ENCODE peak calls at places on chromosome 9, in five cellular contexts. R, C, I, P and E are unnamed samples.

GRCh38 chr9:130189840-130190239 is 17.6 kb downstream of the NCS1 start:
- DNase-seq in I (no peak), R (no peak), P (no peak), C (no peak), E (no peak)

GRCh38 chr9:110006657-110007056 is 201.3 kb downstream of the C9orf152 start:
- DNase-seq in C (no peak), R (no peak), P (no peak), I (no peak), E (peak)

GRCh38 chr9:88387035-88387732 is 1.1 kb upstream of the SPIN1 start:
- DNase-seq in R (peak), C (peak), I (peak), P (no peak), E (peak)

GRCh38 chr9:96618209-96619108 is 1.2 kb downstream of the CDC14B start:
- DNase-seq in R (peak), P (no peak), C (no peak), I (peak), E (no peak)

GRCh38 chr9:118961857-118962256 is 407.4 kb downstream of the BRINP1 start:
- DNase-seq in R (no peak), C (no peak), I (no peak), P (no peak), E (no peak)

GRCh38 chr9:9791621-9792020 is 821.2 kb downstream of the PTPRD start:
- DNase-seq in P (no peak), R (no peak), C (no peak), I (no peak), E (no peak)

GRCh38 chr9:88757406-88758010 is 222.5 kb downstream of the NXNL2 start:
- DNase-seq in C (no peak), P (no peak), I (no peak), R (no peak), E (no peak)

GRCh38 chr9:71795097-71795807 is 26.9 kb upstream of the CEMIP2 start:
- DNase-seq in C (no peak), P (no peak), I (no peak), R (no peak), E (no peak)

GRCh38 chr9:34349324-34349723 is 20.0 kb downstream of the NUDT2 start:
- DNase-seq in I (no peak), R (no peak), P (no peak), C (no peak), E (no peak)

GRCh38 chr9:16308645-16309044 is 561.8 kb downstream of the BNC2 start:
- DNase-seq in C (no peak), R (no peak), I (no peak), P (no peak), E (no peak)

GRCh38 chr9:109520475-109521132 is 22.5 kb upstream of the PTPN3 start:
- DNase-seq in I (peak), P (peak), R (peak), C (peak), E (peak)

GRCh38 chr9:128554155-128554862 is 1.9 kb downstream of the SPTAN1 start:
- DNase-seq in C (peak), P (peak), I (peak), R (peak), E (peak)

GRCh38 chr9:133635903-133636531 is at the start of gene DBH:
- DNase-seq in C (no peak), I (no peak), R (no peak), P (no peak), E (no peak)

GRCh38 chr9:88804289-88804596 is 187.0 kb upstream of the S1PR3 start:
- DNase-seq in I (no peak), C (no peak), R (no peak), P (no peak), E (no peak)

GRCh38 chr9:123368023-123368422 is 12.0 kb downstream of the CRB2 start:
- DNase-seq in I (no peak), C (no peak), R (no peak), P (no peak), E (peak)

GRCh38 chr9:119771336-119771735 is 402.1 kb upstream of the BRINP1 start:
- DNase-seq in P (no peak), I (no peak), C (no peak), R (no peak), E (no peak)

GRCh38 chr9:113508111-113508749 is 44.7 kb downstream of the RGS3 start:
- DNase-seq in C (peak), R (peak), P (peak), I (peak), E (no peak)

GRCh38 chr9:106958955-106959657 is 96.1 kb downstream of the ZNF462 start:
- DNase-seq in C (no peak), P (no peak), R (no peak), I (no peak), E (no peak)

GRCh38 chr9:83444110-83444509 is 94.1 kb downstream of the FRMD3 start:
- DNase-seq in C (no peak), I (no peak), P (no peak), R (peak), E (no peak)

GRCh38 chr9:128121466-128121810 is 6.1 kb downstream of the PTGES2 start:
- DNase-seq in P (no peak), C (no peak), R (no peak), I (no peak), E (no peak)

GRCh38 chr9:89428901-89429890 is 68.7 kb downstream of the SEMA4D start:
- DNase-seq in I (no peak), P (peak), C (no peak), R (peak), E (peak)

GRCh38 chr9:121463026-121463827 is 36.4 kb downstream of the GGTA1 start:
- DNase-seq in R (peak), P (peak), I (peak), C (peak), E (no peak)

GRCh38 chr9:32431196-32431595 is 46.8 kb downstream of the ACO1 start:
- DNase-seq in C (no peak), R (no peak), P (no peak), I (no peak), E (no peak)

GRCh38 chr9:133914483-133915342 is 77.4 kb downstream of the VAV2 start:
- DNase-seq in C (no peak), I (peak), R (no peak), P (no peak), E (no peak)

GRCh38 chr9:83340451-83340850 is 197.8 kb downstream of the FRMD3 start:
- DNase-seq in P (no peak), R (no peak), I (no peak), C (no peak), E (no peak)

GRCh38 chr9:91130796-91131318 is 230.9 kb downstream of the AUH start:
- DNase-seq in C (no peak), I (no peak), P (no peak), R (no peak), E (no peak)

GRCh38 chr9:121537283-121537682 is 37.6 kb upstream of the GGTA1 start:
- DNase-seq in R (no peak), C (no peak), P (no peak), I (no peak), E (no peak)

GRCh38 chr9:94826644-94827410 is 100.3 kb downstream of the AOPEP start:
- DNase-seq in R (no peak), P (peak), C (no peak), I (peak), E (no peak)

GRCh38 chr9:92633879-92634278 is 36.1 kb downstream of the IPPK start:
- DNase-seq in I (no peak), C (no peak), R (no peak), P (no peak), E (no peak)

GRCh38 chr9:33155393-33155792 is 11.7 kb downstream of the B4GALT1 start:
- DNase-seq in P (no peak), R (no peak), I (no peak), C (no peak), E (no peak)

GRCh38 chr9:127311239-127311741 is 46.7 kb downstream of the GARNL3 start:
- DNase-seq in C (peak), I (peak), P (peak), R (peak), E (peak)

GRCh38 chr9:129889461-129889935 is 54.2 kb downstream of the USP20 start:
- DNase-seq in C (no peak), I (no peak), P (no peak), R (no peak), E (no peak)

GRCh38 chr9:69013404-69013727 is 547 bp downstream of the PRKACG start:
- DNase-seq in P (no peak), R (no peak), C (no peak), I (no peak), E (no peak)

GRCh38 chr9:124621371-124622328 is 114.5 kb upstream of the NR5A1 start:
- DNase-seq in C (no peak), R (no peak), I (no peak), P (no peak), E (no peak)

GRCh38 chr9:123360161-123361085 is 4.4 kb downstream of the CRB2 start:
- DNase-seq in P (peak), I (peak), R (peak), C (no peak), E (no peak)

GRCh38 chr9:99726758-99727157 is 94.9 kb upstream of the NR4A3 start:
- DNase-seq in R (no peak), I (no peak), P (no peak), C (no peak), E (no peak)
- TF ChIP-seq JUND in R (no peak), I (no peak), P (no peak), C (no peak), E (no peak)

DNA sequence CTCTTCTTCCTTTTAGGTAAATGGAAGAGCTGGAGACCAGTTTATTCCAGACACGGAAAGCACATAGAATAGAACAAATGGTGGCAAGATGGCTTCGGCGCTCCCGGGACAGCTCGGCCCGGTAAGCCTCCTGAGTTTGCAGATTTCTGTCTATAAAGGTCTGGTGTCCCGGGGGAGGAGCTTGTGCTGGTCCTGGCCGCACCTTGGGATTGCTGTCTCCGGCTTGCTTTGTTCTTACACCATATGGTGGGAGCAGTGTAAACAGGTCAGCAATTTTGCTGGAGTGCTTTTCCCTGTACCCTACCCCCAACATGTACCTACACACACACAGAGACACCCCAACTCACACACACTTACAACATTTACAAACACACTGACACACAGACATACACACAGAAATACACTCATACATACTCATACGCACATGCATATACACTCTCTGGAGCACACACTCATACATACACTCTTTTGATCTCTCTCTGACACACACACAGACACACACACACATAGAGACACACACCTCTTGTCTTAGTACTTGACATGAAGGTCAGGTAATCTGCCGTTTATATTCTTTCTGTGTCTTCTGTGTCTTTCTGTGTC is 42.0 kb downstream of the FRMPD1 start:
- DNase-seq in R (no peak), I (no peak), P (no peak), C (no peak), E (no peak)
- TF ChIP-seq JUND in R (no peak), I (no peak), P (no peak), C (no peak), E (no peak)

GRCh38 chr9:7656648-7657047 is 142.9 kb downstream of the DMAC1 start:
- DNase-seq in C (no peak), P (no peak), I (peak), R (no peak), E (no peak)
- TF ChIP-seq JUND in C (no peak), P (no peak), I (no peak), R (no peak), E (no peak)

GRCh38 chr9:97770808-97771372 is 73.8 kb upstream of the XPA start:
- DNase-seq in R (no peak), I (no peak), C (no peak), P (no peak), E (no peak)
- TF ChIP-seq JUND in R (no peak), I (no peak), C (no peak), P (no peak), E (no peak)

GRCh38 chr9:87063883-87064282 is 116.6 kb upstream of the GAS1 start:
- DNase-seq in I (no peak), C (no peak), R (no peak), P (no peak), E (no peak)

GRCh38 chr9:87065981-87066380 is 118.7 kb upstream of the GAS1 start:
- DNase-seq in P (no peak), C (no peak), R (no peak), I (no peak), E (no peak)

GRCh38 chr9:87063246-87063645 is 115.9 kb upstream of the GAS1 start:
- DNase-seq in R (no peak), I (no peak), P (no peak), C (no peak), E (no peak)

GRCh38 chr9:87062706-87063105 is 115.4 kb upstream of the GAS1 start:
- DNase-seq in R (no peak), I (no peak), C (no peak), P (no peak), E (no peak)

GRCh38 chr9:87064311-87064710 is 117.0 kb upstream of the GAS1 start:
- DNase-seq in I (no peak), R (no peak), P (no peak), C (no peak), E (no peak)
- TF ChIP-seq JUND in I (no peak), R (no peak), P (no peak), C (no peak), E (no peak)

GRCh38 chr9:136564379-136564988 is 18.6 kb upstream of the NOTCH1 start:
- DNase-seq in R (peak), C (no peak), I (no peak), P (no peak), E (no peak)
- TF ChIP-seq JUND in R (no peak), C (no peak), I (no peak), P (no peak), E (no peak)

DNA sequence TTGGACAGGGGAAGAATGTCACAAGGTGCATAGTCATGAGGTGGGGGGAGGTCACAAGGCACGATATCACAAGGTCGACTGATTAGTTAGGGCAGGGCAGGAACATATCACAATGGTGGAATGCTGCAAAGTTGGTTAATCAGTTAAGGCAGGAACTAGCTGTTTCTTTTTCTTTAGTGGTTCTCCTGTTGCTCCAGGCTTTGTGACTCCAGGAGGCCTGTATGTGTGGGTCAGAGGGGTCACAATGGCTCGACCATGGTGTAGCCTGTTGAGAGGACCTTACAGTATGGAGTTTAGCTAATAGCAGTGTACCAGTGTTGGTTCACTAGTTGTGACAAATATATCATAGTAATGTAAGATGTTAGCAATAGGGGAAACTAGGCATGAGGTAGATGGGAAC is 12.4 kb upstream of the FSD1L start:
- DNase-seq in P (no peak), C (no peak), R (no peak), I (no peak), E (no peak)
- TF ChIP-seq JUND in P (no peak), C (no peak), R (no peak), I (no peak), E (no peak)

GRCh38 chr9:132409828-132410528 is at the start of gene CFAP77:
- DNase-seq in R (peak), C (peak), I (peak), P (peak), E (peak)
- TF ChIP-seq JUND in R (peak), C (peak), I (no peak), P (peak), E (no peak)

GRCh38 chr9:14560194-14560593 is 133.0 kb downstream of the ZDHHC21 start:
- DNase-seq in R (no peak), C (no peak), P (no peak), I (no peak), E (no peak)

GRCh38 chr9:14554866-14555265 is 138.4 kb downstream of the ZDHHC21 start:
- DNase-seq in R (no peak), C (no peak), P (no peak), I (no peak), E (no peak)
- TF ChIP-seq JUND in R (no peak), C (no peak), P (no peak), I (no peak), E (no peak)